ENCODE peak calls at places on chromosome 12, in four cellular contexts. E, N, G and A are unnamed samples.
A peak's percentile ranks its signal among the peaks of the same experiment; 100 is the strongest.

GRCh38 chr12:123266679-123267277 is 4.9 kb downstream of the CDK2AP1 start:
- DNase-seq in E (no peak), N (no peak), G (no peak), A (no peak)

GRCh38 chr12:70052931-70053497 is 190.2 kb upstream of the CNOT2 start:
- DNase-seq in E (no peak), N (peak; percentile 37), G (peak; percentile 84), A (no peak)

GRCh38 chr12:115174928-115175327 is 491.0 kb upstream of the TBX3 start:
- DNase-seq in E (peak; percentile 76), N (no peak), G (no peak), A (no peak)

GRCh38 chr12:102676812-102677211 is 196.4 kb upstream of the IGF1 start:
- DNase-seq in E (no peak), N (no peak), G (no peak), A (no peak)

GRCh38 chr12:1932264-1932777 is 13.9 kb upstream of the CACNA2D4 start:
- DNase-seq in E (peak; percentile 86), N (no peak), G (no peak), A (no peak)

GRCh38 chr12:104670439-104671406 is 214.0 kb downstream of the CHST11 start:
- DNase-seq in E (no peak), N (no peak), G (no peak), A (no peak)

GRCh38 chr12:87779016-87779415 is 250.2 kb downstream of the C12orf50 start:
- DNase-seq in E (no peak), N (no peak), G (no peak), A (no peak)

GRCh38 chr12:6959376-6960290 is 8.5 kb downstream of the PTPN6 start:
- DNase-seq in E (no peak), N (no peak), G (no peak), A (no peak)

GRCh38 chr12:85688837-85689236 is 147.4 kb downstream of the RASSF9 start:
- DNase-seq in E (no peak), N (no peak), G (no peak), A (no peak)

GRCh38 chr12:94831081-94831747 is 172.3 kb downstream of the NDUFA12 start:
- DNase-seq in E (no peak), N (no peak), G (no peak), A (no peak)

GRCh38 chr12:124294686-124295315 is at the start of gene RFLNA:
- DNase-seq in E (peak; percentile 78), N (no peak), G (no peak), A (peak; percentile 68)

GRCh38 chr12:29337325-29337724 is 43.6 kb downstream of the ERGIC2 start:
- DNase-seq in E (no peak), N (no peak), G (no peak), A (no peak)

GRCh38 chr12:108855284-108856169 is 1.9 kb downstream of the SSH1 start:
- DNase-seq in E (no peak), N (peak; percentile 73), G (peak; percentile 43), A (no peak)

DNA sequence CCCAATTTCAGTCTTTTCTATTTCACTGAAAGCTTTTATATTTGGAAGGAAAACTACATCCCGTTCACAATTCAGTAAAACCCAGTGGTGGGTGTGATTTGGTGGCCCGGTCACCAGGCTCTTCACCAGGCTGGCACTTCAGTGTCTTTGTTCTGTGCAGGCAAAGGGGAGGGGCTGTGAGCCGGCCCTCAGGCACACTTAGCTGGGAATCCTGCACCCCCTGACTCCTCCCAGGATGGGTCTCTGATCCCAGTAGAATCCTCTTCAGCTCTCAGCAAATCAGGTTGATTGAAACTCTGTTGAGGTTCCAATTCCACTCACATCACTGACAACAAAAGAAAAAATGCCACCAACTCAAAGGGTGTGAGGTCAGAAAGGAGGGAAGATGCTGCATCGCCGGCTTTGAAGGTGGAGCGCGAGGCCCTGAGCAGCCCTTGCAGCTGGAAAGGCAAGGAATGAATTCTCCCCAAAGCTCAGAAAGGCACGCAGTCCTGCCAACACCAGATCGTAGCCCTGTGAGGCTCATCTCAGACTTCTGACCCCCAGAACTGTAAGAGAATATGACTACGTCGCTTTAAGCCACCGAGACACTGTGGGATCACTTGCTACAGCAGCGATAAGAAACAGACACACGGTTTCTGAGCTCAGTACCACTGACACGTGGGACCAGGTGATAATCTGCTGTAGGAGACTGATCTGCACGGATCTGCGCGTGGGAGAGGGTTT is 166.6 kb downstream of the PIWIL1 start:
- DNase-seq in E (peak; percentile 51), N (no peak), G (no peak), A (no peak)
- TF ChIP-seq FOXJ3 in E (no peak), N (no peak), G (no peak), A (no peak)

DNA sequence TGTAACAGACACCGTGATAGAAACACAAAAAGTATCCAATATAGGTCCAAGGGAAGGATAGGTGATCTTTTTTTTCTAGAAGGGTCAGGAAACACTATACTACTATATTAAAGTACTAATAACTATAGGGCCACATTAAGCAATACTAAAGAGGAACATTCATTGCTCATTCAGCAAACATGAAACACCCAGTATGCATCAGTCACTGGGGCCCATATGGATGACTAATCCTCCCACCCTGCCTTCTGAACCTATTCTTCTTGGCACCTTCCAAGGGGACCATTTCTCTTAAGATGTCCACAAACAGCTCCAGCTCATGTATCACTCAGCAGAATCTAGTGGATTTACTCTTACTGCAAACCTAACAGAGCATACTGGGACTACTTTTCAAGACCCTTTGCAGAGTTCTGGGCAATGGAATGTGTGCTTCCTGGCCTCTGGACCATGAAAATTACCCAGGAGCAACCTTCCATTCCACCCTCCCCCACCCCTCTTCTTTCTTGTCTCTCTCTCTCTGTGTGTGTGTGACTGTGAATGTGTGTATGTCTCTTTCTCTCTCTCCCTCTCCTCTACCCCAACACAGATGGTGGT is 187.9 kb downstream of the EPS8 start:
- DNase-seq in E (no peak), N (no peak), G (no peak), A (no peak)
- TF ChIP-seq FOXJ3 in E (no peak), N (no peak), G (no peak), A (no peak)

DNA sequence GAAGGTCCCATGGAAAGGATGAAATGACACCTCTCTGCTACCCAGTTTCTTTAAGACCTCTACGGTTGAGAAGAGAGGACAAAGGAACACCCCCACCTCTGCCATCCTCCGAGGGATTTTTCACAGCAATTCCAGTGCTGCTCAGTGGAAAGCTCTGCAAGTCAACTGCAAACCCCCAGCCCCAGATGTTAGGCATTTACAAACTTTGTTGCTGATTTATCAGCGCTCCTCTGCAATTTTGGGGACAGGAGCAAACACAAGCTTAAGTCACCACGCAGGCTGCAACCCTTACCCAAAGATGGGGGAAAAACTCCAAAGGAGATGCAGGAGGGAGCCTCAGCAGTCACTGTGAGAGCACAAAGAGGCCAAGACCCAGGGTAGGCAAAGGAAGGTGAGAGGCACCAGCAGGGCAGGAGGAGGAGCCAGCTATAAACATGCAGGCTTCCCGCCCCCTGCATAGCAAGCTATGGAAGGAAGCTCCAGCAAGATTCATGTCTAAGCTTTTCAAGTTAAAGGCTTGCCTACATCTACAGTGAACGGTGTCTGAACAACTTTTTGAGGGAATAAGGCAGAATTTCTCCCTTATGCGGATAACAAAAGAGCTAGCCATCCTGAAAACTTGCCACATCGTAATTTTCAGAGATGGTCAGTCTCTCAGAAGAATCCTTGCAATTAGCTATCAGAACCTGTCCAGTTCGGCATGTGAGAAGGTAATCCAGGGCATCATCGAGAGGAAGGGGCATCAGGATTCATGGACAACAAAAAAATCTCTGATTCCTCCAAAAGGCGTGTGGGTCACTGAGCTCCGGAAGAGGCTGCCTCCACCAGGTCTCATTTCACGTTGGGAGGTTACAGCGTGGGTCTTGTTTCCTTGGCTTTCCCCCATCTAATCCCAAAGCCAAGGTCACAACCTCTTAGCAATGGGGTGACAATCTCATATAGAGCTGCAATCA is 3.9 kb downstream of the CTDSP2 start:
- DNase-seq in E (no peak), N (no peak), G (no peak), A (peak; percentile 57)
- TF ChIP-seq FOXJ3 in E (no peak), N (no peak), G (no peak), A (no peak)

DNA sequence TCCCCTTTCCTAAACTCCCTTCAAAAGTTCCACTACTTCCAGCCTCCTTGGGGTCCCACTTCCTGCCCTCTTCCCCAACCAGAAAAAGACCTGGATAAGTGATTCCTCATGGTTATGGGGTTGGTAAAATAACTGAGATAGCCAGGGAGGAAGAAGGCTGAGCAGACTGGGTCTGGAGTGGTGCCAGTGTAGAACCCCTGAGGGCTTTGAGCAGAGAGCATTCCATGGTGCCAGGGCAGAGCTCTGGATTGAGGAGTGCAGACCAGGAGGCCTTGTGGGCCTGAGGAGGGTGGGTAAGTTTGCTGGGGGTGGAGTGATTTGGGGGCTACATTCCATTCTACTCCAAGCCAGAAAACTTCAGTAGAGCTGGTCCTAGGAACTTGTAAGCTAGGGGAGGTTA is 9.5 kb upstream of the CISTR start:
- DNase-seq in E (no peak), N (no peak), G (no peak), A (no peak)
- TF ChIP-seq FOXJ3 in E (no peak), N (no peak), G (no peak), A (no peak)

DNA sequence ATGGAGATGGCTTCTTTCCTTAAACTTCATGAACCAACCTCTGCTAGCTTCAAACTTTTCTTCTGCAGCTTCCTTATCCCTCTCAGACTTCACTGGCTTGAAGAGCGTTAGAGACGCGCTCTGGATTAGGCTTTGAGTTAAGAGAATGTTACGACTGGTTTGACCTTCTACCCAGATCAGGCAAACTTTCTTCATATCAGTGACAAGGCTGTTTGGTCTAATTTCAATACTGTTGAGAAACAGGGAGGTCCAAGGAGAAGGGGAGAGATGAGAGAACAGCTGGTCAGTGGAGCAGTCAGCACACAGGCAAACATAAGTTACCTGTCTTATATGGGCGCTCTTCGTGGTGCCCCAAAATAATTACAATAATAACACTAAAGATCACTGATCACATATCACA is 14.9 kb downstream of the SCAF11 start:
- DNase-seq in E (no peak), N (no peak), G (no peak), A (no peak)
- TF ChIP-seq FOXJ3 in E (no peak), N (no peak), G (no peak), A (no peak)